ENCODE peak calls at places on chromosome 17, in six cellular contexts. Q, J, K, S, A and W are unnamed samples.

GRCh38 chr17:59399914-59400313 is 68.5 kb downstream of the YPEL2 start:
- DNase-seq in Q (no peak), J (no peak), K (no peak), S (no peak), A (no peak), W (no peak)

GRCh38 chr17:8121531-8122390 is 2.1 kb downstream of the HES7 start:
- DNase-seq in Q (peak), J (peak), K (peak), S (peak), A (peak), W (peak)

GRCh38 chr17:74467221-74467951 is 952 bp downstream of the CD300A start:
- DNase-seq in Q (no peak), J (no peak), K (no peak), S (peak), A (no peak), W (no peak)

GRCh38 chr17:41748275-41748674 is 13.8 kb upstream of the HAP1 start:
- DNase-seq in Q (no peak), J (no peak), K (no peak), S (no peak), A (no peak), W (no peak)

GRCh38 chr17:81510798-81511549 is 1.6 kb downstream of the ACTG1 start:
- DNase-seq in Q (no peak), J (no peak), K (no peak), S (peak), A (no peak), W (no peak)

GRCh38 chr17:2111691-2112090 is 56.8 kb downstream of the HIC1 start:
- DNase-seq in Q (no peak), J (no peak), K (no peak), S (no peak), A (peak), W (peak)

GRCh38 chr17:76353004-76353598 is 615 bp downstream of the PRPSAP1 start:
- DNase-seq in Q (peak), J (peak), K (no peak), S (peak), A (no peak), W (peak)

GRCh38 chr17:31112001-31112661 is 17.4 kb downstream of the NF1 start:
- DNase-seq in Q (no peak), J (no peak), K (no peak), S (no peak), A (no peak), W (peak)

GRCh38 chr17:66386789-66387351 is 84.5 kb downstream of the PRKCA start:
- DNase-seq in Q (no peak), J (no peak), K (no peak), S (no peak), A (no peak), W (no peak)

GRCh38 chr17:78555741-78556401 is 21.3 kb downstream of the DNAH17 start:
- DNase-seq in Q (no peak), J (no peak), K (no peak), S (no peak), A (no peak), W (no peak)

GRCh38 chr17:46182961-46183360 is 10.3 kb downstream of the KANSL1 start:
- DNase-seq in Q (peak), J (no peak), K (no peak), S (peak), A (no peak), W (no peak)

GRCh38 chr17:76262732-76263344 is 2.3 kb upstream of the UBALD2 start:
- DNase-seq in Q (no peak), J (no peak), K (no peak), S (no peak), A (no peak), W (peak)

GRCh38 chr17:18025596-18026407 is 13.2 kb downstream of the ATPAF2 start:
- DNase-seq in Q (no peak), J (no peak), K (no peak), S (no peak), A (peak), W (peak)

GRCh38 chr17:7929158-7930029 is at the start of gene KCNAB3:
- DNase-seq in Q (peak), J (peak), K (peak), S (peak), A (peak), W (peak)

GRCh38 chr17:285751-286422 is 66.7 kb downstream of the RPH3AL start:
- DNase-seq in Q (no peak), J (peak), K (no peak), S (no peak), A (no peak), W (no peak)

GRCh38 chr17:1830288-1830687 is 483 bp downstream of the RPA1 start:
- DNase-seq in Q (peak), J (peak), K (peak), S (peak), A (no peak), W (peak)

GRCh38 chr17:13476722-13477121 is 125.0 kb downstream of the HS3ST3A1 start:
- DNase-seq in Q (peak), J (no peak), K (no peak), S (no peak), A (peak), W (peak)

GRCh38 chr17:76271669-76272540 is 6.8 kb downstream of the UBALD2 start:
- DNase-seq in Q (peak), J (peak), K (no peak), S (peak), A (no peak), W (peak)

GRCh38 chr17:19645608-19646250 is 2.8 kb upstream of the ALDH3A2 start:
- DNase-seq in Q (peak), J (peak), K (peak), S (peak), A (no peak), W (peak)

GRCh38 chr17:62965149-62965648 is 836 bp upstream of the TANC2 start:
- DNase-seq in Q (no peak), J (no peak), K (no peak), S (no peak), A (peak), W (peak)

GRCh38 chr17:44801880-44802279 is 28.2 kb downstream of the GJC1 start:
- DNase-seq in Q (no peak), J (no peak), K (no peak), S (no peak), A (no peak), W (no peak)

GRCh38 chr17:41492351-41492750 is 2.6 kb upstream of the KRT36 start:
- DNase-seq in Q (no peak), J (no peak), K (no peak), S (no peak), A (peak), W (peak)

GRCh38 chr17:8163978-8164814 is 1.4 kb upstream of the VAMP2 start:
- DNase-seq in Q (peak), J (no peak), K (no peak), S (peak), A (peak), W (peak)

DNA sequence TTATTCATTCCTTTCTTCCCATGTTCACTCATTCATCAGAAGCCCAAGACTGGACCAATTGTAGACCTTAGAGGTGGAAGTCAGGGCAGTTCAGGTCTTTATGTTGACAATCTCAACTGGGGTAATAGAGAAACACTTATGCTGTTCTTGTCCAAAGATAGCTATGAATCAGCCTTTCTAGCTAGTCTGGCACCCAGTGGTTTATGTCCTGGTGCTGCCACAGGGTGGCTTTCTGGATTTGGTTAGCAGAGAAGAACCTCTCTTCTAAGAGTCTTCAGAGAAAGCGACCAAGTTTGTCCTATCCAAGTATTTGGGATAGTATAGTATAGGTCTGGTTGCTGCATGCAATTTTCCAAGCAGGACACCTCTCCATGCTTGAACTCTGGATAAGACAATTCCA is 83.3 kb downstream of the NOG start:
- DNase-seq in Q (no peak), J (no peak), K (no peak), S (no peak), A (no peak), W (no peak)
- H2BK15ac ChIP-seq in Q (no peak), J (no peak), K (no peak), S (no peak), A (no peak), W (no peak)

DNA sequence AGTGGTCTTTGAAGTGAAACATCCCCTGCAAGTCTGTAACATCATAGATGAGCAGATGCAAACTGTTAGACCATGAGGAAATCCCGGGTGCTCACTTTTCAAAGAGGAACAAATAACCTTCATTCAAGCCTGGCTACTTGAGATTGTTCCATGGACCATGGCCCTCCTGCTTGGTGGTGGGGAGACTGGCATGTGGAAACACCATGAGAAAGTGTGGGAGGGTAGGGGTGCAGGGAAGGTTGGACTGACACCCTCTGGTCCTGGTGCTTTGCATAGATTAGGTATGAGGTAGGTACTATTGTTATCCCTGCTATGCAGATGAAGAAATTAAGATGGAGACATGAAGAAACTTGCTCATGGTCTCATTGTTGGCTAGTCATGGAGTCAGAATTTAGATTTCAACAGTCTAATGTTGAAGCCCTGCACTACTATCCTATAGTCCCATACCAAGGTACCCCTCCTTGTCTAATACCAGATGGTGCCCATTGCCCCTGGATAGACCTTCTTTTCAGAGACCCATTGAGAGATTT is 59.0 kb downstream of the SPACA3 start:
- DNase-seq in Q (no peak), J (no peak), K (no peak), S (no peak), A (no peak), W (no peak)
- H3K18ac ChIP-seq in Q (no peak), J (no peak), K (no peak), S (no peak), A (no peak), W (no peak)

GRCh38 chr17:27529230-27529796 is 73.1 kb downstream of the KSR1 start:
- DNase-seq in Q (no peak), J (no peak), K (no peak), S (no peak), A (peak), W (peak)
- H2BK5ac ChIP-seq in Q (no peak), J (peak), K (no peak), S (no peak), A (peak), W (no peak)

GRCh38 chr17:9635340-9635739 is 10.0 kb upstream of the USP43 start:
- DNase-seq in Q (no peak), J (no peak), K (no peak), S (no peak), A (no peak), W (no peak)

GRCh38 chr17:9632741-9633140 is 12.6 kb upstream of the USP43 start:
- DNase-seq in Q (no peak), J (no peak), K (no peak), S (no peak), A (no peak), W (no peak)

DNA sequence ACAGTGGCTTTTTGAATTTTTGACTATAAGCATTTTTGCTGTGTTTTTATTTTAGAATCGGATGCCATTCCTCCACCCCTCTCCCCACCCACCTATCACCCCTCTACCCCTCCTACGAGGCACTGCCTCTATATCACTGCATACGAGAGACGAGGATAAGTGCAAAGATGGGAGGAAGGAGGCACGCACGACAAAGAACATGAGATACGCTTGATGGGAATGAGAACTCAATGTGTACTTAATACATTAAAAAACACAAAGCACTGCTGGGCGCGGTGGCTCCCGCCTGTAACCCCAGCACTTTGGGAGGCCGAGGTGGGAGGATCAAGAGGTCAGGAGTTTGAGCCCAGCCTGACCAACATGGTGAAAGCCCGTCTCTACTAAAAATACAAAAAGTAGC is 8.8 kb upstream of the USP43 start:
- DNase-seq in Q (no peak), J (no peak), K (no peak), S (no peak), A (no peak), W (no peak)
- H2BK15ac ChIP-seq in Q (no peak), J (no peak), K (no peak), S (no peak), A (no peak), W (no peak)

GRCh38 chr17:57431415-57431814 is 175.1 kb downstream of the MSI2 start:
- DNase-seq in Q (no peak), J (no peak), K (no peak), S (no peak), A (no peak), W (no peak)
- H3K18ac ChIP-seq in Q (no peak), J (no peak), K (no peak), S (no peak), A (no peak), W (no peak)

GRCh38 chr17:27558842-27559505 is 72.0 kb upstream of the LGALS9 start:
- DNase-seq in Q (no peak), J (no peak), K (no peak), S (no peak), A (no peak), W (no peak)
- H2BK5ac ChIP-seq in Q (no peak), J (no peak), K (no peak), S (no peak), A (peak), W (no peak)

DNA sequence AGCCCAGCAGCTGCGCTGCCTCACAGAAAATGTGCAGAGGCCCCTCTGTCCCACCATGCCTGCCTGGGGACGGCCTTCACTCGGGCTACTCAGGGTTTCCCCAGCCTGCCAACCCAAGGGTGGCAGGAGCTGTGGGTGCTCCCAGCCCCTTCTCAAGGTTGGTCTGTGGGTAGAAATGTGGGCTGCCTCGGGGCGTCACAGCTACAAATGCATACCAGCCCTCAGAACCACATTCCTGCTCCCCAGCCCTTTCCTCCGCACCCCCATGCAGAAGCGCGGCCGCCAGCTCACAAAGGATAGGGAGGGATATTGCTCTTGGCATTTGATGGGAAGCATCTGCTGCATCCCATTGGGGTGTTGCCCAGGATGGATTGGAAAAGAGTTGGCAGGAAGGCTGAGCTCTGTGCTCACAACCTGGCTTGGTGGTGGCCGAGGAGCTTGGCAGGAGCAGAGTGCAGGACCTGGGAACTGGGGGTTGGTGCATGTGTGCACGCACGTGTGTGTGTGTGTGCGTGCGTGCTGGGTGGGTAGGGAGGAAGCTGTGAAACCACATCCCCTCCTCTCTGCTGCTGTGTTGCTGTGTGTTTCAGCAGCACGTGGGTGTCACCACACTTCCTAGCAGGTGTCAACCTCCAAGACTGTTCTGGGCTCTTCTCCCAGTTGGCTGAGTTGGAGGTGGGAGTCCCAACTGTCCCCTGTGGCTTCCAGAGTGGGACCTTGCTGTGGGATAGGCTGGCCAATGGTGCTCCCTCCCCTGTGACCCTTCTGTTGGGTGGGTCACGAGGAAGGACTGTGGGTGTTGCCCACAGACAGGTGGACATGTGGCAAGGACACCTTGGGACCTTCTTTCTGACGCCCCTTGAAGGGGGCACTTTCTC is 304.5 kb downstream of the SEC14L1 start:
- DNase-seq in Q (no peak), J (no peak), K (no peak), S (no peak), A (peak), W (no peak)
- H2BK15ac ChIP-seq in Q (no peak), J (peak), K (no peak), S (no peak), A (no peak), W (no peak)

DNA sequence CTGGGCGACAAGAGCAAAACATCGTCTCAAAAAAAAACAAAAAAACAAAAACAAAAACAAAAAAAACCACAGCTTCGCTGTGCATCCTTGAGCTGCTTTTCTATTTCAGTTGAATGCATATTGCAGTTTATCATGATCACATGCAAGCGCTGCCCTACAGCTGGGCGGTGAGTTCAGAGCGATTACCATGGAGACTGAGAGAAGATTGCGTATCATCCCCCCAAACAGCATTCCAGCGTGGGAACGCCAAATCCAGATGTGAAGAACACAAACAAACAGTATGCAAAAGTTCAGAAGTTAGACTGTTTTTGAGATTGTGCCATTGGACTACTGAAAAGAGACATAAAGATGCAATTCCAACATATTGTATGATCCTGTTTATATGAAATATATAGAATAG is 15.1 kb upstream of the SLC52A1 start:
- DNase-seq in Q (no peak), J (no peak), K (no peak), S (no peak), A (peak), W (peak)
- H3K18ac ChIP-seq in Q (no peak), J (no peak), K (no peak), S (no peak), A (no peak), W (no peak)